ENCODE peak calls at places on chromosomes 12 and 14, in six cellular contexts. G is tibial nerve, B is ovary, Q is stomach, Y is GM12878, N is sigmoid colon. W is an unnamed sample.

GRCh38 chr14:71620401-71620800 is 311.8 kb upstream of the RGS6 start:
- DNase-seq in N (no peak), Q (no peak), B (no peak), G (no peak), Y (no peak), W (no peak)

GRCh38 chr14:99273025-99273723 is 1.2 kb upstream of the BCL11B start:
- DNase-seq in Y (no peak), G (no peak), N (no peak), B (no peak), Q (peak; percentile 26), W (no peak)

GRCh38 chr14:53845813-53846693 is 110.6 kb downstream of the BMP4 start:
- DNase-seq in Y (no peak), N (no peak), B (no peak), Q (no peak), G (no peak), W (peak; percentile 29)

GRCh38 chr14:21308479-21309237 is 28.8 kb downstream of the RPGRIP1 start:
- DNase-seq in B (peak; percentile 31), Q (peak; percentile 89), N (peak; percentile 77), G (peak; percentile 29), Y (peak; percentile 88), W (no peak)

GRCh38 chr12:127809236-127809635 is 457.7 kb upstream of the TMEM132C start:
- DNase-seq in Q (no peak), B (no peak), G (no peak), Y (no peak), N (no peak), W (no peak)

GRCh38 chr14:73223049-73223448 is 14.3 kb upstream of the PAPLN start:
- DNase-seq in N (no peak), B (no peak), G (peak; percentile 66), Y (peak; percentile 63), Q (no peak), W (no peak)

GRCh38 chr14:83217492-83217891 is 1683.8 kb upstream of the SEL1L start:
- DNase-seq in B (no peak), Y (no peak), N (no peak), G (peak; percentile 21), Q (no peak), W (no peak)

GRCh38 chr14:93857500-93857899 is 69.2 kb upstream of the PRIMA1 start:
- DNase-seq in B (no peak), Q (no peak), N (no peak), Y (no peak), G (no peak), W (no peak)

GRCh38 chr12:51944608-51945233 is 6.8 kb upstream of the ACVR1B start:
- DNase-seq in Y (no peak), N (no peak), Q (no peak), B (no peak), G (no peak), W (no peak)

GRCh38 chr14:77918448-77918847 is 118.5 kb downstream of the ADCK1 start:
- DNase-seq in G (no peak), N (no peak), B (no peak), Y (no peak), Q (no peak), W (no peak)

GRCh38 chr14:21309238-21309636 is 29.4 kb downstream of the RPGRIP1 start:
- DNase-seq in G (no peak), N (no peak), B (no peak), Q (no peak), Y (no peak), W (no peak)

GRCh38 chr12:18165422-18165871 is 75.5 kb upstream of the RERGL start:
- DNase-seq in G (no peak), B (no peak), N (no peak), Q (no peak), Y (peak; percentile 82), W (no peak)

GRCh38 chr12:71695782-71696181 is 9.9 kb downstream of the TMEM19 start:
- DNase-seq in Q (no peak), N (no peak), B (no peak), G (no peak), Y (no peak), W (no peak)

GRCh38 chr14:23930742-23931141 is 22.8 kb upstream of the DHRS4 start:
- DNase-seq in Y (no peak), B (peak; percentile 25), Q (no peak), G (no peak), N (no peak), W (no peak)

GRCh38 chr12:106774808-106775524 is 484 bp downstream of the RIC8B start:
- DNase-seq in Q (no peak), B (no peak), Y (no peak), G (no peak), N (peak; percentile 68), W (peak; percentile 21)

GRCh38 chr14:100440207-100440631 is 117.1 kb downstream of the SLC25A47 start:
- DNase-seq in Q (peak; percentile 77), Y (no peak), N (peak; percentile 79), B (peak; percentile 79), G (peak; percentile 59), W (no peak)

GRCh38 chr14:103729496-103730448 is 14.2 kb downstream of the ZFYVE21 start:
- DNase-seq in B (no peak), G (no peak), Y (no peak), Q (no peak), N (no peak), W (no peak)

GRCh38 chr12:3611853-3612703 is 121.1 kb downstream of the PRMT8 start:
- DNase-seq in G (no peak), N (no peak), Q (no peak), B (no peak), Y (no peak), W (no peak)

GRCh38 chr14:67050892-67051291 is 138.3 kb upstream of the GARIN2 start:
- DNase-seq in Q (no peak), G (no peak), B (no peak), N (peak; percentile 60), Y (no peak), W (no peak)

GRCh38 chr14:49173765-49174373 is 412.3 kb downstream of the RPS29 start:
- DNase-seq in Q (peak; percentile 61), Y (peak; percentile 27), N (no peak), G (peak; percentile 21), B (no peak), W (no peak)

GRCh38 chr12:98513379-98514318 is 1.7 kb upstream of the TMPO start:
- DNase-seq in G (no peak), B (no peak), Y (no peak), N (no peak), Q (no peak), W (no peak)

GRCh38 chr14:60643443-60644402 is 5.6 kb downstream of the SIX1 start:
- DNase-seq in B (no peak), Y (no peak), Q (no peak), N (no peak), G (no peak), W (no peak)

GRCh38 chr14:60642270-60642789 is 6.9 kb downstream of the SIX1 start:
- DNase-seq in Y (no peak), Q (no peak), N (no peak), G (no peak), B (no peak), W (no peak)

GRCh38 chr14:60640859-60641721 is 8.2 kb downstream of the SIX1 start:
- DNase-seq in B (no peak), Q (no peak), G (no peak), Y (no peak), N (no peak), W (no peak)

GRCh38 chr14:60642790-60643397 is 6.4 kb downstream of the SIX1 start:
- DNase-seq in G (no peak), Q (no peak), Y (no peak), N (no peak), B (no peak), W (no peak)

DNA sequence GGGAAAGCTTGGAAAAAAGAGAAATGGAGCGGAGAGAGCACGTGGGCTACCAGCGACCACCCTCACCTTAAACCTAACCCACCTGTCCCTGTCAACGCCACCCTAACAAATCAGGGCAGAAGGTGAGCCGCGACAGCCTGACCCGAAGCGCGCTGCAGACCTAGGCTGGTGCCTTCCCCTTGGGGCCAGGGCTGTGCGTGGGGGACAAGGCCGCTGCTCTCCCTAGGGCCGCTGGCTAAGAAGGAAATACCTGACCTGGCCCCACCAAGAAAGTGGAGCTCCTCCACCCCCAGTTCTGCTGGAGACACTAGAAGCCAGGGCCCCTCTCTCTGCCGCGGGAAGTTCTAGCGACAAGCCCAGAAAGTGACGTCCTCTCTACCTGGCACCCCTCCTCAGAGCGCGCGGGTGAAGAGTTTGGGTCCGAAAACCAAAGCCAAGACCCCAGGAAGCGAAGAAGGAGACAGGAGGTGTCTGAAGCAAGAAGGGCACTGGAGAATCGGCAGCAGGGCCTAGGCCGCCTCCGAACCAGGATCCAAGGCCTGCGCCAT is 7.5 kb downstream of the SIX1 start:
- DNase-seq in Y (no peak), G (no peak), N (no peak), Q (no peak), B (no peak), W (no peak)
- H3K27me3 ChIP-seq in Y (peaks cover 35% of the 10 kb centered on the region), G (no peaks in the 10 kb centered on the region), N (peaks cover 100% of the 10 kb centered on the region), Q (peaks cover 100% of the 10 kb centered on the region), B (peaks cover 8% of the 10 kb centered on the region), W (peaks cover 92% of the 10 kb centered on the region)

GRCh38 chr12:116161588-116161987 is 115.9 kb downstream of the MED13L start:
- DNase-seq in N (no peak), B (no peak), G (no peak), Q (no peak), Y (no peak), W (no peak)
- H3K4me1 ChIP-seq in N (no peaks in the 10 kb centered on the region), B (peaks cover 2% of the 10 kb centered on the region), G (no peaks in the 10 kb centered on the region), Q (peaks cover 84% of the 10 kb centered on the region), Y (no peaks in the 10 kb centered on the region), W (peaks cover 90% of the 10 kb centered on the region)

DNA sequence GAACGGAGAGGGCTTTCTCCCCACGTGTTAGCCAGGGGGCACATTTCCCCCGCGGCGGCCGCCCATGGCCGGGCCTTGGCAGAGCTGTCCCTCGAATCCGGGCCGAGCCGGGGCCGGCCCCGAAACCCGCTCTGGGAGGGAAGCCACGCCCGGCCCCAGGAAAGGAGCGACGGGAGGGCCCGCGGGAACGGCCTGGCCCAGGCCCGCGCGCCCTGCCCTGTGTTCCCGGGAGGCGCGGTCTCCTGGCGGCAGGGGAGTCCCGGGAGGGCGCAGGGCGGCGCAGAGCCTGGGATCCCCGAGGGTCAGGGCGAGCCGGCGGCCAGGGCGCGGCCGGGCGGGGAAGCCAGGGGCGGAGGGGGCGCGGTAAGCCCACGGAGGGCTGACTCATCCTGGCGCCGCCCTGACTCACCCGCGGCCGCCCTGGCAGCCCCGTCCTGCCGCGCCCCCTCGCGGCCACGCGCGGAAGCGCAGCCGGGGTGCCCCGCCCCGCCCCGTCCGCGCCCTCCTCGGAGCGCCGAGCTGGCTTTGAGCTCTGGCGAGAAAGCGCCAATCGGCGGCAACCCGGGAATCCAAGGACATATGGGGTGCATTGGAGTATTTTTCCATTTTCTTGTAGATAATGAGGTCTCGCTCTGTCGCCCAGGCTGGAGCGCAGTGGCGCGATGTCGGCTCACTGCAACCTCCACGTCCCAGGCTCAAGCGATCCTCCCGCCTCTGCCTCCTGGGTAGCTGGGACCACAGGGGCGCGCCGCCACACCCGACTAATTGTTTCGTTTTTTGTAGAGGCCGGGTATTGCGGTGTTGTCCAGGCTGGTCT is 31.8 kb upstream of the PLEKHG6 start:
- DNase-seq in G (peak; percentile 73), B (peak; percentile 87), Q (peak; percentile 89), Y (no peak), N (peak; percentile 92), W (no peak)
- TF ChIP-seq EP300 in G (peak; percentile 76), B (no peak), Q (no peak), Y (no peak), N (no peak), W (no peak)

DNA sequence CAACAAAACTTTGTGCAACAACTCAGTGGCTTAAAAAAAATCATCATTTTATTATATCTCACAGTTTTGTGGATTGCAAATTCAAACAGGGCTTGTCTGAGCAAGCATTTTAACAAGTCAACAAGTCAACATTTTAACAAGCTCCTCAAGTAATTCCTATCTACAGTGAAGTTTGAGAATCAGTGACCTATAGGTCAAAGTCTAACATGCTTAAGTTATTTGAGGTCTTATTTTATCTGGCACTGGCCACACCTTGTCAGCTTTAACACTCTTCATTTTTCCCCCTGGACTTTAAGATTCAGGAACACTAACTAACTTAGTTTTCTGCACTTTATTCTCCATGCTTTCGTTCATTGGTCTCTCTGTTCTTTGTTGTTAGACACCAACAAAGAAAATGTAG is 71.2 kb upstream of the PELI2 start:
- DNase-seq in G (no peak), Q (no peak), B (no peak), N (no peak), Y (no peak), W (no peak)
- H3K27me3 ChIP-seq in G (no peaks in the 10 kb centered on the region), Q (no peaks in the 10 kb centered on the region), B (no peaks in the 10 kb centered on the region), N (no peaks in the 10 kb centered on the region), Y (no peaks in the 10 kb centered on the region), W (no peaks in the 10 kb centered on the region)

W was measured in esophagus muscularis mucosa.